ENCODE peak calls at places on chromosome 9, in four cellular contexts. One of them, this sample, is unnamed.

GRCh38 chr9:110155744-110156143 is 52.2 kb downstream of the C9orf152 start:
- DNase-seq in HCT116: no peak
- DNase-seq in uterus: no peak
- DNase-seq in breast epithelium: no peak
- DNase-seq in this sample: no peak

GRCh38 chr9:33524431-33524947 is 438 bp downstream of the ANKRD18B start:
- DNase-seq in uterus: no peak
- DNase-seq in breast epithelium: no peak
- DNase-seq in HCT116: no peak
- DNase-seq in this sample: no peak

GRCh38 chr9:114894801-114895433 is 35.5 kb downstream of the TNFSF8 start:
- DNase-seq in uterus: no peak
- DNase-seq in breast epithelium: no peak
- DNase-seq in HCT116: no peak
- DNase-seq in this sample: no peak

GRCh38 chr9:2291980-2292704 is 277.0 kb downstream of the SMARCA2 start:
- DNase-seq in uterus: no peak
- DNase-seq in breast epithelium: peak
- DNase-seq in HCT116: no peak
- DNase-seq in this sample: no peak

GRCh38 chr9:10613413-10613812 is 611 bp upstream of the PTPRD start:
- DNase-seq in uterus: no peak
- DNase-seq in HCT116: no peak
- DNase-seq in breast epithelium: no peak
- DNase-seq in this sample: no peak

GRCh38 chr9:2933165-2934095 is 89.5 kb upstream of the PUM3 start:
- DNase-seq in breast epithelium: no peak
- DNase-seq in uterus: no peak
- DNase-seq in HCT116: no peak
- DNase-seq in this sample: no peak

GRCh38 chr9:135149876-135150275 is 62.4 kb downstream of the OLFM1 start:
- DNase-seq in breast epithelium: no peak
- DNase-seq in uterus: no peak
- DNase-seq in HCT116: no peak
- DNase-seq in this sample: no peak

GRCh38 chr9:84481819-84482218 is 141.3 kb upstream of the SLC28A3 start:
- DNase-seq in breast epithelium: no peak
- DNase-seq in HCT116: no peak
- DNase-seq in uterus: no peak
- DNase-seq in this sample: no peak

GRCh38 chr9:81823672-81824554 is 104.3 kb upstream of the SPATA31D4 start:
- DNase-seq in uterus: no peak
- DNase-seq in HCT116: no peak
- DNase-seq in breast epithelium: no peak
- DNase-seq in this sample: no peak

GRCh38 chr9:90942555-90942954 is 140.9 kb downstream of the SYK start:
- DNase-seq in uterus: no peak
- DNase-seq in breast epithelium: peak
- DNase-seq in HCT116: no peak
- DNase-seq in this sample: no peak

GRCh38 chr9:93657331-93658111 is 81.1 kb downstream of the PHF2 start:
- DNase-seq in uterus: no peak
- DNase-seq in breast epithelium: no peak
- DNase-seq in HCT116: no peak
- DNase-seq in this sample: no peak

GRCh38 chr9:121765021-121765950 is 113.9 kb downstream of the DAB2IP start:
- DNase-seq in uterus: peak
- DNase-seq in breast epithelium: peak
- DNase-seq in HCT116: no peak
- DNase-seq in this sample: no peak

GRCh38 chr9:87497604-87498045 is at the start of gene DAPK1:
- DNase-seq in uterus: peak
- DNase-seq in breast epithelium: no peak
- DNase-seq in HCT116: peak
- DNase-seq in this sample: no peak

GRCh38 chr9:87395804-87396458 is 101.7 kb upstream of the DAPK1 start:
- DNase-seq in uterus: no peak
- DNase-seq in breast epithelium: no peak
- DNase-seq in HCT116: no peak
- DNase-seq in this sample: no peak

GRCh38 chr9:72661401-72662135 is 140.2 kb downstream of the TMC1 start:
- DNase-seq in breast epithelium: no peak
- DNase-seq in HCT116: no peak
- DNase-seq in uterus: no peak
- DNase-seq in this sample: no peak

GRCh38 chr9:105877719-105878118 is 183.4 kb downstream of the TMEM38B start:
- DNase-seq in uterus: no peak
- DNase-seq in breast epithelium: no peak
- DNase-seq in HCT116: no peak
- DNase-seq in this sample: no peak

GRCh38 chr9:16031971-16032370 is 479.1 kb downstream of the CCDC171 start:
- DNase-seq in breast epithelium: no peak
- DNase-seq in HCT116: no peak
- DNase-seq in uterus: no peak
- DNase-seq in this sample: no peak

GRCh38 chr9:9275656-9276055 is 1337.1 kb downstream of the PTPRD start:
- DNase-seq in HCT116: no peak
- DNase-seq in breast epithelium: no peak
- DNase-seq in uterus: no peak
- DNase-seq in this sample: no peak

GRCh38 chr9:91945277-91946074 is 4.6 kb downstream of the ROR2 start:
- DNase-seq in HCT116: no peak
- DNase-seq in uterus: peak
- DNase-seq in breast epithelium: peak
- DNase-seq in this sample: no peak

GRCh38 chr9:81069923-81070322 is 619.4 kb downstream of the TLE1 start:
- DNase-seq in breast epithelium: no peak
- DNase-seq in uterus: no peak
- DNase-seq in HCT116: no peak
- DNase-seq in this sample: no peak

GRCh38 chr9:128275198-128276007 is at the start of gene GOLGA2:
- DNase-seq in breast epithelium: peak
- DNase-seq in HCT116: peak
- DNase-seq in uterus: peak
- DNase-seq in this sample: no peak

GRCh38 chr9:131650254-131650653 is 89.6 kb downstream of the RAPGEF1 start:
- DNase-seq in uterus: no peak
- DNase-seq in HCT116: no peak
- DNase-seq in breast epithelium: no peak
- DNase-seq in this sample: no peak

GRCh38 chr9:4196886-4197285 is 103.0 kb downstream of the GLIS3 start:
- DNase-seq in uterus: no peak
- DNase-seq in breast epithelium: no peak
- DNase-seq in HCT116: no peak
- DNase-seq in this sample: no peak

GRCh38 chr9:121185178-121185745 is 16.4 kb downstream of the RAB14 start:
- DNase-seq in breast epithelium: no peak
- DNase-seq in uterus: no peak
- DNase-seq in HCT116: no peak
- DNase-seq in this sample: no peak

GRCh38 chr9:93197670-93198069 is 13.7 kb downstream of the WNK2 start:
- DNase-seq in breast epithelium: no peak
- DNase-seq in uterus: no peak
- DNase-seq in HCT116: no peak
- DNase-seq in this sample: no peak

GRCh38 chr9:130542457-130543228 is 36.7 kb upstream of the FUBP3 start:
- DNase-seq in uterus: no peak
- DNase-seq in HCT116: no peak
- DNase-seq in breast epithelium: no peak
- DNase-seq in this sample: no peak

GRCh38 chr9:132896906-132897305 is 18.2 kb downstream of the SPACA9 start:
- DNase-seq in uterus: no peak
- DNase-seq in breast epithelium: peak
- DNase-seq in HCT116: no peak
- DNase-seq in this sample: no peak

GRCh38 chr9:128383007-128383753 is 12.0 kb downstream of the URM1 start:
- DNase-seq in HCT116: no peak
- DNase-seq in breast epithelium: no peak
- DNase-seq in uterus: no peak
- DNase-seq in this sample: no peak

GRCh38 chr9:86856259-86856658 is 91.0 kb downstream of the GAS1 start:
- DNase-seq in breast epithelium: no peak
- DNase-seq in HCT116: no peak
- DNase-seq in uterus: no peak
- DNase-seq in this sample: no peak

GRCh38 chr9:121885345-121885901 is 207.7 kb downstream of the TTLL11 start:
- DNase-seq in HCT116: no peak
- DNase-seq in breast epithelium: no peak
- DNase-seq in uterus: no peak
- DNase-seq in this sample: no peak

GRCh38 chr9:103942652-103943051 is 151.5 kb upstream of the SMC2 start:
- DNase-seq in breast epithelium: no peak
- DNase-seq in HCT116: no peak
- DNase-seq in uterus: no peak
- DNase-seq in this sample: no peak

GRCh38 chr9:19999491-20000057 is 210.7 kb upstream of the SLC24A2 start:
- DNase-seq in HCT116: peak
- DNase-seq in breast epithelium: no peak
- DNase-seq in uterus: no peak
- DNase-seq in this sample: no peak

GRCh38 chr9:110446171-110446570 is 108.5 kb upstream of the TXNDC8 start:
- DNase-seq in uterus: no peak
- DNase-seq in breast epithelium: no peak
- DNase-seq in HCT116: no peak
- DNase-seq in this sample: no peak

GRCh38 chr9:129336601-129337286 is 158.7 kb upstream of the IER5L start:
- DNase-seq in uterus: peak
- DNase-seq in HCT116: no peak
- DNase-seq in breast epithelium: peak
- DNase-seq in this sample: no peak

DNA sequence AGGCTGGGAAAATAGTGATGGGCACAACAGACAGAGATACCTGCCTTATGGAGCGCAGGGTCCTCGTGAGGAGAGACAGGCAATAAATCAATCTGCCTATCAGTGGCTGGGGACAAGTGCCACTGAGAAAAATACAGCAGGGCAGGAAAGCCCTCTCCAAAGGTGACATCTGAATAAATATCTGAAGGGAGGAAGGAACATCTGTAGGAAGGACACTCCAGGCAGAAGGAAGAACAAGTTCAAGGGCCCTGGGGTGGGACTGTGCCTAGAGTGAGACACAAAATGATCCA is 53.7 kb upstream of the SLC25A51 start:
- DNase-seq in breast epithelium: no peak
- DNase-seq in HCT116: no peak
- DNase-seq in uterus: no peak
- DNase-seq in this sample: no peak
- TF ChIP-seq POLR2A in breast epithelium: no peak
- TF ChIP-seq POLR2A in HCT116: no peak
- TF ChIP-seq POLR2A in uterus: no peak
- TF ChIP-seq POLR2A in this sample: no peak

GRCh38 chr9:79621916-79622575 is 50.3 kb downstream of the TLE4 start:
- DNase-seq in HCT116: no peak
- DNase-seq in uterus: no peak
- DNase-seq in breast epithelium: no peak
- DNase-seq in this sample: no peak
- H3K27ac ChIP-seq in HCT116: no peak
- H3K27ac ChIP-seq in uterus: no peak
- H3K27ac ChIP-seq in breast epithelium: no peak
- H3K27ac ChIP-seq in this sample: no peak

DNA sequence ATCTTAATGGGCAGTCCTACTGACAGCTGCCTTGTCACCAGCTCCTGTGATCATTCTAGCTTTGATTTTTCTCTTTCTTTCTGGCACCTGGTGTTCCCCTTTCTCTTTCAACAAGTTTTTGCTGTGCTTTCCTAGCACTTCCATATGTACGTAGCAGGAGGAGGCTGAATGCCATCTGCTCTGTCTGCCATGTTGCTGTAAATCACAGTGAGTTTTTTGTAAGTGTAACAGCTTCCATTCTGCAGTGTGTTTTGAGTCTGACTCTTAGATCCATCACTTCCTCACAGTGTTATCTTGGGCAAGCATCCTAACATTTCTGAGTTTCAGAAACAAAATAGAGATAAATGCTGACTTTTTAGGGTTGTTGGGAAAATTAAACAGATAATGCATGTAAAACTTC is 247.9 kb downstream of the DOCK8 start:
- DNase-seq in HCT116: no peak
- DNase-seq in breast epithelium: no peak
- DNase-seq in uterus: no peak
- DNase-seq in this sample: no peak
- TF ChIP-seq POLR2A in HCT116: no peak
- TF ChIP-seq POLR2A in breast epithelium: no peak
- TF ChIP-seq POLR2A in uterus: no peak
- TF ChIP-seq POLR2A in this sample: no peak

GRCh38 chr9:108443278-108443633 is 412.5 kb downstream of the ACTL7B start:
- DNase-seq in uterus: no peak
- DNase-seq in breast epithelium: no peak
- DNase-seq in HCT116: no peak
- DNase-seq in this sample: no peak

GRCh38 chr9:108444400-108445358 is 411.1 kb downstream of the ACTL7B start:
- DNase-seq in HCT116: peak
- DNase-seq in breast epithelium: peak
- DNase-seq in uterus: peak
- DNase-seq in this sample: peak

GRCh38 chr9:108442604-108443277 is 413.0 kb downstream of the ACTL7B start:
- DNase-seq in breast epithelium: no peak
- DNase-seq in HCT116: no peak
- DNase-seq in uterus: no peak
- DNase-seq in this sample: no peak

GRCh38 chr9:108445431-108446018 is 410.3 kb downstream of the ACTL7B start:
- DNase-seq in uterus: no peak
- DNase-seq in HCT116: no peak
- DNase-seq in breast epithelium: peak
- DNase-seq in this sample: no peak

DNA sequence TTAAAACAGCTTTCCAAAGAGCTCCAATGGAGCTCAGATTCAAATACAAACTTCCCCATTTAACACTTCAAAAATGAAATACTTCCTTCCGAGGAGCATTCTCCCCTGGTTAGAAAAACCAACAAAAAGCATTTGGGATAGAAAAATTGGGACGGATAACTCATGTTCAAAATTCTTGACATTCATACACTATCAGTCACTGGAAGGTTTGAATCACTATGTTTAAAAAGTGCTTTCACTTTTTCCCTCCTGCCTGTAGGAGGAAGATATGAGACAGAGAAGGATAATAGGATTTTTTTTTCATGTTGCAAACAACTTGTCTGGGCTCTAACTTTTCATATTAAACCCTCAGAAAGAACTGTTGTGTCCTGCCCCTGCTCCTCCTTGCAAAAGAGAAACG is 412.0 kb downstream of the ACTL7B start:
- DNase-seq in uterus: no peak
- DNase-seq in breast epithelium: no peak
- DNase-seq in HCT116: no peak
- DNase-seq in this sample: no peak
- H3K27ac ChIP-seq in uterus: peak
- H3K27ac ChIP-seq in breast epithelium: peak
- H3K27ac ChIP-seq in HCT116: no peak
- H3K27ac ChIP-seq in this sample: peak